ENCODE peak calls at places on chromosomes 7 and 10, in ten cellular contexts. C is cardiac muscle cell; M is M059J; Q is GF-D8; P is iPS DF 19.7; G is IMR-90; I is activated naive CD4-positive, alpha-beta T cell treated with Interleukin-2 at 50 U/mL for 16 hours; R is nephron progenitor cell; J is endothelial cell; K is effector CD4-positive, alpha-beta T cell. D is an unnamed sample.

GRCh38 chr10:22434521-22434920 is 89.2 kb downstream of the SPAG6 start:
- DNase-seq in C (no peak), M (no peak), Q (no peak), P (no peak), G (no peak), I (no peak), R (no peak), J (no peak), K (no peak), D (no peak)

GRCh38 chr10:2839081-2839725 is 228.1 kb upstream of the PFKP start:
- DNase-seq in C (peak; percentile 4), M (peak; percentile 5), Q (no peak), P (peak; percentile 57), G (peak; percentile 6), I (peak; percentile 12), R (peak; percentile 54), J (peak; percentile 64), K (no peak), D (peak; percentile 83)

GRCh38 chr7:149773446-149774236 is at the start of gene ZNF467:
- DNase-seq in C (peak; percentile 87), M (peak; percentile 11), Q (no peak), P (no peak), G (no peak), I (peak; percentile 42), R (peak; percentile 72), J (peak; percentile 53), K (peak; percentile 48), D (no peak)

GRCh38 chr10:59793924-59794323 is 40.7 kb upstream of the MRLN start:
- DNase-seq in C (no peak), M (no peak), Q (no peak), P (no peak), G (no peak), I (no peak), R (no peak), J (no peak), K (no peak), D (no peak)

GRCh38 chr7:150428671-150429451 is 21.6 kb upstream of the GIMAP8 start:
- DNase-seq in C (peak; percentile 64), M (peak; percentile 97), Q (peak; percentile 90), P (no peak), G (peak; percentile 92), I (no peak), R (no peak), J (no peak), K (no peak), D (peak; percentile 33)

GRCh38 chr7:130149575-130150139 is 55.5 kb downstream of the TMEM209 start:
- DNase-seq in C (no peak), M (no peak), Q (no peak), P (no peak), G (no peak), I (no peak), R (no peak), J (peak; percentile 6), K (no peak), D (no peak)

GRCh38 chr7:2716906-2717292 is 28.9 kb downstream of the AMZ1 start:
- DNase-seq in C (no peak), M (no peak), Q (no peak), P (no peak), G (no peak), I (no peak), R (no peak), J (no peak), K (no peak), D (no peak)

GRCh38 chr7:129569811-129570215 is 41.7 kb upstream of the NRF1 start:
- DNase-seq in C (peak; percentile 77), M (peak; percentile 98), Q (no peak), P (no peak), G (peak; percentile 85), I (no peak), R (no peak), J (no peak), K (no peak), D (peak; percentile 82)

GRCh38 chr10:94524146-94524545 is 21.4 kb upstream of the HELLS start:
- DNase-seq in C (peak; percentile 70), M (peak; percentile 95), Q (no peak), P (no peak), G (peak; percentile 64), I (no peak), R (no peak), J (no peak), K (no peak), D (no peak)

GRCh38 chr7:87797798-87798403 is 78.3 kb downstream of the SLC25A40 start:
- DNase-seq in C (peak; percentile 70), M (peak; percentile 62), Q (peak; percentile 36), P (peak; percentile 25), G (peak; percentile 47), I (no peak), R (no peak), J (peak; percentile 6), K (no peak), D (peak; percentile 82)

GRCh38 chr7:42747073-42747472 is 164.8 kb downstream of the C7orf25 start:
- DNase-seq in C (peak; percentile 35), M (peak; percentile 19), Q (no peak), P (no peak), G (no peak), I (no peak), R (no peak), J (no peak), K (no peak), D (no peak)

GRCh38 chr10:7610651-7611389 is 55.9 kb downstream of the ITIH5 start:
- DNase-seq in C (peak; percentile 96), M (peak; percentile 13), Q (no peak), P (no peak), G (peak; percentile 70), I (no peak), R (no peak), J (no peak), K (no peak), D (no peak)

GRCh38 chr7:131826960-131827359 is 270.5 kb upstream of the PODXL start:
- DNase-seq in C (no peak), M (peak; percentile 45), Q (no peak), P (no peak), G (no peak), I (no peak), R (no peak), J (no peak), K (no peak), D (no peak)

GRCh38 chr7:83984076-83984475 is 210.5 kb downstream of the SEMA3A start:
- DNase-seq in C (peak; percentile 6), M (no peak), Q (no peak), P (no peak), G (peak; percentile 28), I (no peak), R (no peak), J (no peak), K (no peak), D (no peak)

D was measured in HT-29.